ENCODE peak calls at places on chromosomes 4 and X, in four cellular contexts. G is EH, B is HTR-8/SVneo, N is neural crest cell. X is an unnamed sample.

GRCh38 chr4:106690487-106690886 is 321.9 kb upstream of the GIMD1 start:
- DNase-seq in G (peak; percentile 87), N (no peak), B (peak; percentile 6), X (no peak)

GRCh38 chrX:103373581-103373980 is 2.8 kb upstream of the BEX3 start:
- DNase-seq in B (no peak), N (no peak), G (no peak), X (no peak)

GRCh38 chrX:130014770-130015169 is 32.3 kb downstream of the BCORL1 start:
- DNase-seq in B (no peak), N (no peak), G (no peak), X (no peak)

GRCh38 chrX:20620301-20620700 is 353.6 kb upstream of the RPS6KA3 start:
- DNase-seq in B (no peak), N (no peak), G (peak; percentile 39), X (no peak)

GRCh38 chrX:137031517-137032377 is 2.0 kb downstream of the GPR101 start:
- DNase-seq in N (peak; percentile 24), B (no peak), G (peak; percentile 60), X (no peak)

GRCh38 chrX:87744391-87744790 is 226.8 kb downstream of the KLHL4 start:
- DNase-seq in G (no peak), B (no peak), N (no peak), X (no peak)

GRCh38 chrX:12977761-12978204 is 2.9 kb downstream of the TMSB4X start:
- DNase-seq in G (no peak), B (no peak), N (no peak), X (no peak)

GRCh38 chrX:119398974-119399771 is at the start of gene SLC25A43:
- DNase-seq in B (peak; percentile 38), G (peak; percentile 51), N (peak; percentile 6), X (no peak)

GRCh38 chr4:31088600-31089230 is 368.5 kb downstream of the PCDH7 start:
- DNase-seq in G (peak; percentile 35), N (no peak), B (no peak), X (no peak)

GRCh38 chr4:24403263-24403662 is 181.1 kb downstream of the DHX15 start:
- DNase-seq in G (no peak), N (no peak), B (no peak), X (no peak)

GRCh38 chrX:129706395-129707072 is 32.2 kb upstream of the XPNPEP2 start:
- DNase-seq in B (no peak), G (no peak), N (no peak), X (no peak)

GRCh38 chr4:24999392-25000104 is 31.2 kb downstream of the LGI2 start:
- DNase-seq in B (no peak), N (no peak), G (peak; percentile 11), X (no peak)

GRCh38 chr4:78298618-78299017 is 241.5 kb downstream of the FRAS1 start:
- DNase-seq in N (no peak), B (peak; percentile 3), G (peak; percentile 80), X (no peak)

GRCh38 chr4:8657381-8657776 is 64.8 kb downstream of the CPZ start:
- DNase-seq in N (no peak), G (no peak), B (no peak), X (no peak)

GRCh38 chrX:154300815-154301214 is 5.2 kb downstream of the TKTL1 start:
- DNase-seq in G (no peak), N (no peak), B (no peak), X (no peak)

GRCh38 chrX:132393090-132393884 is 95.6 kb downstream of the MBNL3 start:
- DNase-seq in B (no peak), N (no peak), G (no peak), X (no peak)

GRCh38 chr4:187606581-187606980 is 389.0 kb upstream of the ZFP42 start:
- DNase-seq in N (peak; percentile 11), B (peak; percentile 56), G (peak; percentile 72), X (peak; percentile 47)